ENCODE peak calls at places on chromosomes 12 and 14, in six cellular contexts. One of them, this sample, is unnamed.

GRCh38 chr12:112148031-112148513 is 22.7 kb downstream of the TRAFD1 start:
- DNase-seq in kidney: no peak
- DNase-seq in left cardiac atrium: no peak
- DNase-seq in GM18507: no peak
- DNase-seq in MM.1S: no peak
- DNase-seq in WTC11: no peak
- DNase-seq in this sample: no peak

GRCh38 chr12:50914872-50915484 is 37.4 kb upstream of the HIGD1C start:
- DNase-seq in kidney: no peak
- DNase-seq in left cardiac atrium: no peak
- DNase-seq in GM18507: no peak
- DNase-seq in MM.1S: no peak
- DNase-seq in WTC11: no peak
- DNase-seq in this sample: no peak

GRCh38 chr12:2332947-2333346 is 280.2 kb downstream of the CACNA1C start:
- DNase-seq in kidney: no peak
- DNase-seq in left cardiac atrium: no peak
- DNase-seq in GM18507: no peak
- DNase-seq in MM.1S: no peak
- DNase-seq in WTC11: no peak
- DNase-seq in this sample: no peak

GRCh38 chr14:90508536-90509254 is 111.9 kb downstream of the CALM1 start:
- DNase-seq in kidney: no peak
- DNase-seq in left cardiac atrium: no peak
- DNase-seq in GM18507: no peak
- DNase-seq in MM.1S: no peak
- DNase-seq in WTC11: no peak
- DNase-seq in this sample: peak

GRCh38 chr12:52191841-52192791 is at the start of gene KRT80:
- DNase-seq in kidney: peak
- DNase-seq in left cardiac atrium: peak
- DNase-seq in GM18507: no peak
- DNase-seq in MM.1S: peak
- DNase-seq in WTC11: no peak
- DNase-seq in this sample: no peak

GRCh38 chr12:94761559-94761958 is 111.2 kb upstream of the TMCC3 start:
- DNase-seq in kidney: no peak
- DNase-seq in left cardiac atrium: no peak
- DNase-seq in GM18507: no peak
- DNase-seq in MM.1S: no peak
- DNase-seq in WTC11: no peak
- DNase-seq in this sample: no peak

GRCh38 chr12:70360218-70360617 is 5.9 kb upstream of the KCNMB4 start:
- DNase-seq in kidney: no peak
- DNase-seq in left cardiac atrium: no peak
- DNase-seq in GM18507: no peak
- DNase-seq in MM.1S: no peak
- DNase-seq in WTC11: no peak
- DNase-seq in this sample: no peak

GRCh38 chr14:34030864-34031263 is 80.0 kb upstream of the EGLN3 start:
- DNase-seq in kidney: no peak
- DNase-seq in left cardiac atrium: peak
- DNase-seq in GM18507: no peak
- DNase-seq in MM.1S: no peak
- DNase-seq in WTC11: no peak
- DNase-seq in this sample: no peak

GRCh38 chr12:21962236-21962635 is 21.0 kb upstream of the ABCC9 start:
- DNase-seq in kidney: no peak
- DNase-seq in left cardiac atrium: no peak
- DNase-seq in GM18507: no peak
- DNase-seq in MM.1S: no peak
- DNase-seq in WTC11: no peak
- DNase-seq in this sample: no peak

This sample was measured in KBM-7.